ENCODE peak calls at places on chromosomes 12 and 14, in four cellular contexts. P is HCT116, J is SK-N-SH, Y is neural progenitor cell. M is an unnamed sample.

GRCh38 chr14:37330910-37331309 is 133.2 kb downstream of the MIPOL1 start:
- DNase-seq in Y (no peak), P (no peak), J (no peak), M (no peak)

GRCh38 chr12:109393437-109394345 is 46.0 kb downstream of the MYO1H start:
- DNase-seq in J (peak; percentile 74), P (peak; percentile 48), Y (peak; percentile 67), M (peak; percentile 65)

GRCh38 chr14:105126970-105127307 is 41.6 kb downstream of the JAG2 start:
- DNase-seq in J (no peak), P (no peak), Y (no peak), M (peak; percentile 1)

GRCh38 chr12:20946732-20947131 is 136.2 kb downstream of the SLCO1B3 start:
- DNase-seq in J (peak; percentile 5), Y (peak; percentile 69), P (peak; percentile 6), M (no peak)

GRCh38 chr12:91155990-91156389 is 26.6 kb downstream of the DCN start:
- DNase-seq in J (no peak), Y (no peak), P (no peak), M (no peak)

GRCh38 chr12:90211017-90211416 is 502.4 kb upstream of the ATP2B1 start:
- DNase-seq in Y (no peak), J (no peak), P (no peak), M (no peak)

GRCh38 chr12:5087831-5088554 is 44.3 kb downstream of the KCNA5 start:
- DNase-seq in J (no peak), Y (no peak), P (no peak), M (no peak)

GRCh38 chr14:81066672-81067071 is 111.3 kb downstream of the TSHR start:
- DNase-seq in P (no peak), Y (no peak), J (no peak), M (peak; percentile 27)

GRCh38 chr12:99619389-99620158 is 28.0 kb upstream of the GARIN6 start:
- DNase-seq in P (peak; percentile 23), Y (peak; percentile 70), J (peak; percentile 22), M (peak; percentile 40)

GRCh38 chr12:14905269-14906004 is 19.8 kb upstream of the MGP start:
- DNase-seq in P (no peak), J (no peak), Y (no peak), M (peak; percentile 35)

GRCh38 chr12:12008232-12008850 is 62.4 kb upstream of the BCL2L14 start:
- DNase-seq in Y (peak; percentile 27), J (no peak), P (no peak), M (no peak)

GRCh38 chr14:105505101-105505500 is 14.1 kb downstream of the TEDC1 start:
- DNase-seq in Y (no peak), J (peak; percentile 46), P (no peak), M (no peak)

GRCh38 chr12:6074979-6075585 is 49.4 kb downstream of the VWF start:
- DNase-seq in P (no peak), Y (peak; percentile 51), J (no peak), M (no peak)

GRCh38 chr12:44584625-44585024 is 291.5 kb downstream of the NELL2 start:
- DNase-seq in J (no peak), Y (no peak), P (no peak), M (no peak)

GRCh38 chr14:71855399-71856036 is 76.7 kb upstream of the RGS6 start:
- DNase-seq in J (peak; percentile 65), Y (peak; percentile 72), P (peak; percentile 46), M (peak; percentile 59)

GRCh38 chr12:50825372-50825838 is 17.3 kb upstream of the TMPRSS12 start:
- DNase-seq in P (peak; percentile 43), Y (peak; percentile 37), J (peak; percentile 36), M (peak; percentile 68)

GRCh38 chr12:46360908-46361666 is 11.5 kb downstream of the SLC38A2 start:
- DNase-seq in J (no peak), P (no peak), Y (no peak), M (peak; percentile 19)

GRCh38 chr12:65432606-65433005 is 154.1 kb downstream of the MSRB3 start:
- DNase-seq in Y (no peak), P (no peak), J (no peak), M (no peak)

GRCh38 chr14:99644723-99645544 is at the start of gene HHIPL1:
- DNase-seq in P (no peak), J (peak; percentile 87), Y (peak; percentile 75), M (peak; percentile 33)

GRCh38 chr12:59055204-59055839 is 135.0 kb upstream of the LRIG3 start:
- DNase-seq in P (peak; percentile 78), Y (no peak), J (no peak), M (peak; percentile 79)

GRCh38 chr14:77106666-77107065 is 8.6 kb downstream of the CIPC start:
- DNase-seq in J (no peak), P (no peak), Y (peak; percentile 38), M (no peak)

GRCh38 chr14:58152569-58152857 is 500 bp upstream of the ARMH4 start:
- DNase-seq in P (no peak), J (no peak), Y (no peak), M (no peak)
- H3K27ac ChIP-seq in P (no peak overlapping the region), J (no peak overlapping the region), Y (no peak overlapping the region), M (no peak overlapping the region)

GRCh38 chr12:52054231-52054837 is 3.1 kb downstream of the NR4A1 start:
- DNase-seq in J (no peak), P (no peak), Y (no peak), M (no peak)

GRCh38 chr12:52050771-52051541 is at the start of gene NR4A1:
- DNase-seq in P (peak; percentile 87), Y (peak; percentile 93), J (peak; percentile 98), M (peak; percentile 96)

GRCh38 chr12:52053570-52054209 is 2.4 kb downstream of the NR4A1 start:
- DNase-seq in Y (no peak), P (no peak), J (no peak), M (peak; percentile 58)

GRCh38 chr12:52050116-52050770 is 999 bp upstream of the NR4A1 start:
- DNase-seq in J (no peak), P (no peak), Y (no peak), M (no peak)

GRCh38 chr12:52052471-52053186 is 1.4 kb downstream of the NR4A1 start:
- DNase-seq in P (no peak), Y (no peak), J (no peak), M (no peak)
- H3K4me3 ChIP-seq in P (peak overlapping the region; percentile 62), Y (peak overlapping the region; percentile 59), J (no peak overlapping the region), M (peak overlapping the region; percentile 64)

GRCh38 chr12:13198240-13198639 is 1.7 kb downstream of the EMP1 start:
- DNase-seq in J (no peak), P (no peak), Y (no peak), M (no peak)

GRCh38 chr12:13198921-13199320 is 2.4 kb downstream of the EMP1 start:
- DNase-seq in Y (no peak), P (no peak), J (no peak), M (peak; percentile 61)

GRCh38 chr12:13196302-13196921 is at the start of gene EMP1:
- DNase-seq in P (peak; percentile 98), Y (peak; percentile 13), J (peak; percentile 28), M (peak; percentile 100)

GRCh38 chr12:13195848-13196301 is 651 bp upstream of the EMP1 start:
- DNase-seq in Y (no peak), J (no peak), P (no peak), M (peak; percentile 54)

DNA sequence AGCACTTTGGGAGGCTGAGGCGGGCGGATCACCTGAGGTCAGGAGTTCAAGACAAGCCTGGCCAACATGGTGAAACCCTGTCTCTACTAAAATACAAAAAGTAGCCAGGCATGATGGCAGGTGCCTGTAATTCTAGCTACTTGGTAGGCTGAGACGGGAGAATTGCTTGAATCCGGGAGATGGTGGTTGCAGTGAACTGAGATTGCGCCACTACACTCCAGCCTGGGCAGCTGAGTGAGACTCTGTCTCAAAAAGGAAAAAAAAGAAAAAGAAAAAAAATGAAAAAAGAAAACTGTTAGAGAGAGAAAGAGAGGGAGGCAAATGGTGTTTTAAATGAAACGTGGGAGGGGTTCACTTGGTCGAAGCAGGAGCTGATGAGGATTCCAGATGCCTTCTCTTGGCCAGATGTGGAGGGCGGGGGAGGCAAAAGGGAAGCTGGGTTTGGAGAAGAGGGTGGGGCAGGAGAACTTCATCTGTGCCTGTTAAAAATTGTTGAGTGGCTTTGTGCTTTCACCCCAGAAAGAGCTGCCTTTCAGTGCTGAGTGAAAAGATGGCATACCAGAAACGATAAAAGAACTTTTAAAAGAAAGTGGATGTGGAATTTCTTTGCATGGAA is 1.1 kb downstream of the EMP1 start:
- DNase-seq in P (no peak), Y (no peak), J (no peak), M (no peak)
- H3K9ac ChIP-seq in P (peak overlapping the region; percentile 77), Y (no peak overlapping the region), J (peak overlapping the region; percentile 92), M (peak overlapping the region; percentile 89)

DNA sequence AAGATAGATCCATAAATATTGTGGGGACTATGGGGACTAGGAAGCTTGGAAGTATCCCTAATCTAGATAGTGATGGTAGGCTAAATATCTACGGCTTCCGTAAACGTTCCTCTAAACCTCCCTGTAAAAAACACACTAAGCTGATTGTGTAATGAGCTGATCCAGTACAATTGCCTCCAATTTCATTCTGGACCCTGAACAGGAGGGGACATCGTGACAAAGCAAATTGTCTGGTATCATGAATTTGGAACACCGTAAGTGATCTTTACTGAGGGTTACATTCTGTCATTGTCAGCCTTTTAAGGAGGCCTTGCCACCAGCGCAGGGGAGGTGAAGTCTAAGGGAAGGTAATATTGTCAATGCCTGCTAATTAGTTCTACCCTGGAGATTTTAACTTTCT is 514 bp upstream of the MGST1 start:
- DNase-seq in J (no peak), P (no peak), Y (no peak), M (no peak)
- H3K27ac ChIP-seq in J (no peak overlapping the region), P (peak overlapping the region; percentile 52), Y (peak overlapping the region; percentile 64), M (peak overlapping the region; percentile 88)

DNA sequence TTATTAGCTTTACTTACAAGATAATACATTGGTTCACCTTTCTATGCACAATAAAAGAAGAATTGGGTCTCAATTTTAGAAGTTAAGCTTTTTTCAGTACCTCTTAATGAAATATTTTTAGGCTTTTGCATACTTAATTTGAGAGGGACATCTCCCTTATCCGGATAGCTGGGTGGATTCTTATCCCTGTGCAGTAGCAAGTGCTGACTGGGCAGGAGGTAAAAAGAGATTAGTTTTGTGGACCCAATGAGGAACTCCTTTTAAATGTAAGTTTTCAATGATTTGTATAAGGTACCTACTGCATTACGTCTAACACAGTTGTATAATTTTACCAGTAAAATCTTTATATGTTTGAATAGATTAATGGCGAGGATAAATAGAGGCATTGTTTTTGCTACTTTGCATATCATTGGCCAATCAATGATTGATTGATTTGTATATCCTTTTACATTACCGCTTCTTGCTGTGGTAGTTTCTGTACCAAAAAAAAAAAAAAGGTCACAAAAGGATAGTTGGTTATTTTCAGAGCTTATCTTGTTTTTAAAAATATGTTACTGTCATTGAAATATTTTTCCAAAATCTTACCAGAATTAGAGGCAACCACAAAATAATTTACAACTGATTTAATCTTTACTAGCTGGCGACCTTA is 2.2 kb downstream of the CPSF6 start:
- DNase-seq in P (no peak), Y (no peak), J (no peak), M (peak; percentile 18)
- H3K4me3 ChIP-seq in P (peak overlapping the region; percentile 65), Y (peak overlapping the region; percentile 94), J (peak overlapping the region; percentile 99), M (peak overlapping the region; percentile 94)

DNA sequence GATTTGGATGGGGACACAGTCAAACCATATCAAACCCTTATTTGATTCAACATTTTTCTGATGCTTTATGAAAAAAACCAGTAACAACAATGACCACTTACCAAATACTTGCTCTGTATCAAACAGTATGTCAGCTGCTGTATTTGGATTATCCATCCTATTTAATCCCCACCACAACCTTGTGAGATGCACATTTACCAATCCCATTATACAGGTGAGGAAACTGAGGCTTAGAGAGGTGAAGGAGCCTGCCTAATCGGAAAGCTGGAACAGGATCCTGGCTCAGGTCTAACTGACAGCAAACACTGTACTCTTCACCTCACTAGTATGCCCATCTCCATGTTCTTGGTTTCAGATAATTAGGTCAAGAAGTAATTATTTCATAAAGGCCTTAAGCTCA is 13.8 kb downstream of the CHST11 start:
- DNase-seq in Y (no peak), P (no peak), J (no peak), M (no peak)
- H3K9ac ChIP-seq in Y (no peak overlapping the region), P (no peak overlapping the region), J (no peak overlapping the region), M (no peak overlapping the region)

M was measured in fibroblast of lung.